ENCODE peak calls at places on chromosomes 12 and 14, in nine cellular contexts. Q, S, C, U, Z, F, I, T and B are unnamed samples.
A peak's percentile ranks its signal among the peaks of the same experiment; 100 is the strongest.

GRCh38 chr12:65330341-65330740 is 51.9 kb downstream of the MSRB3 start:
- DNase-seq in F (no peak), U (no peak), C (no peak), T (no peak), S (no peak), I (no peak), Z (no peak), Q (no peak), B (no peak)

GRCh38 chr14:81710232-81710845 is 176.7 kb upstream of the SEL1L start:
- DNase-seq in Q (no peak), C (no peak), I (no peak), U (no peak), S (peak; percentile 33), T (peak; percentile 6), F (peak; percentile 4), Z (no peak), B (no peak)

GRCh38 chr12:89475203-89475990 is 49.2 kb downstream of the GALNT4 start:
- DNase-seq in Z (no peak), F (no peak), S (no peak), I (no peak), Q (no peak), T (no peak), U (no peak), C (no peak), B (no peak)

GRCh38 chr14:91729756-91730155 is 2.1 kb downstream of the CATSPERB start:
- DNase-seq in F (no peak), Q (no peak), C (no peak), S (no peak), T (no peak), U (no peak), Z (no peak), I (no peak), B (no peak)

GRCh38 chr12:70724444-70724843 is 87.2 kb upstream of the PTPRB start:
- DNase-seq in T (no peak), I (no peak), Q (no peak), Z (no peak), S (no peak), U (no peak), C (no peak), F (no peak), B (no peak)

GRCh38 chr14:68268719-68269118 is 449.1 kb downstream of the RAD51B start:
- DNase-seq in U (no peak), Q (no peak), T (no peak), S (no peak), C (no peak), Z (no peak), F (no peak), I (no peak), B (no peak)

GRCh38 chr12:7161327-7161726 is 28.2 kb upstream of the PEX5 start:
- DNase-seq in Q (no peak), F (no peak), S (no peak), Z (no peak), T (no peak), C (no peak), I (no peak), U (no peak), B (no peak)

GRCh38 chr14:51139221-51139681 is 44.3 kb upstream of the TRIM9 start:
- DNase-seq in F (no peak), Z (no peak), T (no peak), C (no peak), U (no peak), S (peak; percentile 13), I (no peak), Q (no peak), B (no peak)

GRCh38 chr12:124397807-124398577 is 103.1 kb downstream of the RFLNA start:
- DNase-seq in C (no peak), S (peak; percentile 51), Q (no peak), I (peak; percentile 51), U (no peak), F (no peak), Z (no peak), T (no peak), B (no peak)

GRCh38 chr14:96284430-96284829 is 28.4 kb downstream of the BDKRB1 start:
- DNase-seq in I (no peak), Z (no peak), S (no peak), T (no peak), Q (no peak), U (no peak), C (no peak), F (no peak), B (no peak)

GRCh38 chr14:36818794-36819384 is 157.2 kb downstream of the PAX9 start:
- DNase-seq in C (no peak), I (no peak), T (no peak), Z (no peak), U (no peak), Q (no peak), S (no peak), F (peak; percentile 23), B (no peak)

GRCh38 chr14:105600939-105601359 is 74.6 kb downstream of the TMEM121 start:
- DNase-seq in T (no peak), S (no peak), F (no peak), C (no peak), Z (no peak), Q (no peak), I (peak; percentile 39), U (no peak), B (no peak)

GRCh38 chr12:3086729-3087323 is 9.6 kb downstream of the TSPAN9 start:
- DNase-seq in I (no peak), U (no peak), C (no peak), S (no peak), T (no peak), Q (no peak), Z (no peak), F (no peak), B (no peak)